ENCODE peak calls at places on chromosomes 3 and 15, in five cellular contexts. Y is GM10248, T is brain microvascular endothelial cell, K is kidney, S is EL. W is an unnamed sample.

GRCh38 chr15:90059208-90059985 is 42.9 kb downstream of the IDH2 start:
- DNase-seq in Y (peak; percentile 88), T (no peak), K (peak; percentile 87), S (no peak), W (peak; percentile 75)

GRCh38 chr3:108500728-108501127 is 9.7 kb downstream of the MYH15 start:
- DNase-seq in Y (no peak), T (peak; percentile 3), K (no peak), S (peak; percentile 53), W (no peak)

GRCh38 chr3:181729071-181729915 is 17.6 kb downstream of the SOX2 start:
- DNase-seq in Y (no peak), T (no peak), K (no peak), S (no peak), W (no peak)

GRCh38 chr15:77506311-77507150 is 85.8 kb downstream of the HMG20A start:
- DNase-seq in Y (no peak), T (no peak), K (peak; percentile 90), S (no peak), W (no peak)

GRCh38 chr3:119965692-119966091 is 128.6 kb downstream of the GSK3B start:
- DNase-seq in Y (no peak), T (no peak), K (no peak), S (no peak), W (no peak)

GRCh38 chr3:43632269-43632733 is 10.5 kb upstream of the ANO10 start:
- DNase-seq in Y (no peak), T (peak; percentile 60), K (no peak), S (peak; percentile 96), W (no peak)

GRCh38 chr15:31489801-31490646 is 163.4 kb downstream of the KLF13 start:
- DNase-seq in Y (peak; percentile 58), T (peak; percentile 37), K (peak; percentile 79), S (peak; percentile 58), W (peak; percentile 77)

GRCh38 chr3:58609990-58610389 is 32.8 kb upstream of the FAM107A start:
- DNase-seq in Y (no peak), T (no peak), K (no peak), S (no peak), W (no peak)

GRCh38 chr15:95556225-95556624 is 774.3 kb upstream of the NR2F2 start:
- DNase-seq in Y (no peak), T (no peak), K (no peak), S (no peak), W (no peak)

GRCh38 chr15:96323250-96324162 is 7.0 kb upstream of the NR2F2 start:
- DNase-seq in Y (no peak), T (no peak), K (peak; percentile 54), S (no peak), W (no peak)